ENCODE peak calls at places on chromosomes 6 and 20, in five cellular contexts. O, B, Q, A and D are unnamed samples.

GRCh38 chr20:50144362-50144761 is 9.2 kb downstream of the PEDS1 start:
- DNase-seq in B (peak), A (peak), O (no peak), Q (no peak), D (peak)

GRCh38 chr6:36979343-36979742 is 6.7 kb downstream of the MTCH1 start:
- DNase-seq in O (no peak), Q (no peak), A (peak), B (no peak), D (no peak)

GRCh38 chr20:13995086-13995665 is at the start of gene MACROD2:
- DNase-seq in O (no peak), B (peak), Q (peak), A (peak), D (peak)

GRCh38 chr6:149856256-149856994 is 7.7 kb downstream of the LRP11 start:
- DNase-seq in O (no peak), Q (no peak), B (no peak), A (no peak), D (no peak)

GRCh38 chr20:4297141-4297826 is 281.9 kb upstream of the RNF24 start:
- DNase-seq in B (no peak), Q (no peak), A (peak), O (no peak), D (no peak)

GRCh38 chr6:55916188-55916587 is 40.8 kb upstream of the BMP5 start:
- DNase-seq in Q (no peak), A (peak), B (no peak), O (no peak), D (no peak)

GRCh38 chr20:16387661-16388060 is 185.6 kb downstream of the KIF16B start:
- DNase-seq in A (no peak), Q (no peak), B (no peak), O (no peak), D (no peak)

GRCh38 chr6:44925100-44925739 is 402.9 kb upstream of the RUNX2 start:
- DNase-seq in B (no peak), A (no peak), O (peak), Q (no peak), D (no peak)

GRCh38 chr6:170555305-170555704 is 1.1 kb downstream of the TBP start:
- DNase-seq in B (no peak), Q (no peak), O (no peak), A (no peak), D (no peak)

GRCh38 chr6:145733770-145734169 is 1.6 kb downstream of the EPM2A start:
- DNase-seq in O (no peak), Q (no peak), B (no peak), A (no peak), D (peak)

GRCh38 chr20:16415079-16415478 is 158.2 kb downstream of the KIF16B start:
- DNase-seq in O (no peak), Q (no peak), A (peak), B (no peak), D (no peak)

GRCh38 chr20:34562643-34563042 is 4.1 kb downstream of the MAP1LC3A start:
- DNase-seq in A (peak), B (no peak), Q (no peak), O (no peak), D (no peak)

GRCh38 chr20:23684261-23684660 is 4.6 kb downstream of the CST4 start:
- DNase-seq in O (no peak), B (no peak), A (no peak), Q (no peak), D (no peak)

GRCh38 chr20:23393999-23394775 is 27.1 kb downstream of the NAPB start:
- DNase-seq in B (no peak), Q (no peak), A (no peak), O (no peak), D (no peak)

GRCh38 chr6:151381722-151382121 is 9.6 kb downstream of the ZBTB2 start:
- DNase-seq in O (no peak), B (no peak), A (no peak), Q (no peak), D (no peak)

GRCh38 chr6:131519670-131520436 is 53.2 kb upstream of the ARG1 start:
- DNase-seq in B (peak), Q (peak), O (peak), A (peak), D (peak)
- TF ChIP-seq CTCF in B (peak), Q (peak), O (peak), A (peak), D (peak)

DNA sequence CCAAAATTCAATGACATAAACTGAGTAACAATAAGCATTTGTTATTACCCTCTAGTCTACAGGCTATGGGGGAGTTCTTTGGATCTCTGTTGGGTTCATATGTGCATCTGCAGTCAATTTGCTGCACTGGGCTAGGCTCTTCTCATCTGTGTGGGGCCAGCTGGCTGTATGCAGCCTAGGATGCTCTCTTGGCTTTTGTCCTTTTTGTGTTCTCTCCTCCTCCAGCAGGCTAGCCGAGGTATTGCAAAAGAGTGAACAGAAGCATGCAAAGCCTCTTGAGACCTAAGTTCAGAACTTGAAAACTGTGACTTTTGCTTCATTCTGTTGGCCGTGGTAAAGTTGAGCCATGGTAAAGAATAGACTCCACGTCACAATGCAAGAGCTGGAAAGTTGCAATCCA is 62.8 kb upstream of the FOXO3 start:
- DNase-seq in Q (peak), B (peak), A (peak), O (peak), D (peak)
- TF ChIP-seq CTCF in Q (peak), B (no peak), A (peak), O (peak), D (peak)

GRCh38 chr20:47306755-47307370 is 49.6 kb downstream of the ZMYND8 start:
- DNase-seq in B (no peak), Q (no peak), A (no peak), O (no peak), D (peak)

GRCh38 chr20:47306095-47306494 is 50.4 kb downstream of the ZMYND8 start:
- DNase-seq in A (no peak), O (no peak), B (no peak), Q (no peak), D (no peak)

GRCh38 chr20:47305667-47306066 is 50.8 kb downstream of the ZMYND8 start:
- DNase-seq in A (peak), O (no peak), B (no peak), Q (no peak), D (peak)

GRCh38 chr20:47304287-47304686 is 52.2 kb downstream of the ZMYND8 start:
- DNase-seq in O (no peak), Q (no peak), A (peak), B (no peak), D (no peak)

DNA sequence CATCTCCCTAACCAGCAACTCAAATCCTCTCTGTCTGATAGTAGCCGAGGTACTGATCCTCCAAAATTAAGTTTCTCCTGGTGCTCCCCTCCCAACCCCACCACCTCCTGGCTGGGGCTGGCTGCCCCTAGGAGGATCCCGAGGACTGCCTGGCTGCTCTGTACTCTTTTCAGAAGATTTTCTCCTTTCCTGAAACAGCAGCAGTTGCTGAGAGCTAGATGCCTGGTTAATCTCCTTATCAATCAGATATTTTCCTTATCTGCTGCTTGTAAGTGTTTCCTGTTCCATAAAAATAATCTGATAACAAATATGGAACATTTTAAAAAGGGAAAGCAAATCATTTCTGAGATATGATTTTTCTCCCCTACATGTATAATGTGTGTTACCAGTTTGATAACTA is 52.8 kb downstream of the ZMYND8 start:
- DNase-seq in Q (no peak), A (no peak), O (no peak), B (no peak), D (no peak)
- TF ChIP-seq CTCF in Q (no peak), A (no peak), O (no peak), B (no peak), D (no peak)

DNA sequence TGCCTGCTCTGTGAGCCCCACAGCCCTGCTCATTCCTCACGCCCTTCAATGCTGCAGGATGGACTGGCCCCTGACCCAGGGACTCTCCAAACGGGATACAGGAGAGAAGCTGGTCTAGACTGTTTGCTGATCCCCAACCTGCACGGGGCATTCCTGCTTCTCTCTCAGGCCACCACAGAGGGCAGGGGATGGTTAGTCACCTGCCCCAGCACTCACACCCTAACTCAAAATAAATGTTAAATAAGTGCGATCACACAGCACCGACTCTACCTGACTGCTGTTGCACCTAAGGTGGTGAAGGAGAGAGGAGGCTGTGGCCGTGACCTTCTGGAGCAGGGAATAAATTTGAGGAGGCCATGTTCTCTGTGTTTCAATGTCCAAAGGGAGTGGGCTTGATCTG is 39.9 kb upstream of the TGM6 start:
- DNase-seq in A (no peak), Q (no peak), B (no peak), O (no peak), D (no peak)
- TF ChIP-seq CTCF in A (no peak), Q (no peak), B (no peak), O (no peak), D (no peak)

DNA sequence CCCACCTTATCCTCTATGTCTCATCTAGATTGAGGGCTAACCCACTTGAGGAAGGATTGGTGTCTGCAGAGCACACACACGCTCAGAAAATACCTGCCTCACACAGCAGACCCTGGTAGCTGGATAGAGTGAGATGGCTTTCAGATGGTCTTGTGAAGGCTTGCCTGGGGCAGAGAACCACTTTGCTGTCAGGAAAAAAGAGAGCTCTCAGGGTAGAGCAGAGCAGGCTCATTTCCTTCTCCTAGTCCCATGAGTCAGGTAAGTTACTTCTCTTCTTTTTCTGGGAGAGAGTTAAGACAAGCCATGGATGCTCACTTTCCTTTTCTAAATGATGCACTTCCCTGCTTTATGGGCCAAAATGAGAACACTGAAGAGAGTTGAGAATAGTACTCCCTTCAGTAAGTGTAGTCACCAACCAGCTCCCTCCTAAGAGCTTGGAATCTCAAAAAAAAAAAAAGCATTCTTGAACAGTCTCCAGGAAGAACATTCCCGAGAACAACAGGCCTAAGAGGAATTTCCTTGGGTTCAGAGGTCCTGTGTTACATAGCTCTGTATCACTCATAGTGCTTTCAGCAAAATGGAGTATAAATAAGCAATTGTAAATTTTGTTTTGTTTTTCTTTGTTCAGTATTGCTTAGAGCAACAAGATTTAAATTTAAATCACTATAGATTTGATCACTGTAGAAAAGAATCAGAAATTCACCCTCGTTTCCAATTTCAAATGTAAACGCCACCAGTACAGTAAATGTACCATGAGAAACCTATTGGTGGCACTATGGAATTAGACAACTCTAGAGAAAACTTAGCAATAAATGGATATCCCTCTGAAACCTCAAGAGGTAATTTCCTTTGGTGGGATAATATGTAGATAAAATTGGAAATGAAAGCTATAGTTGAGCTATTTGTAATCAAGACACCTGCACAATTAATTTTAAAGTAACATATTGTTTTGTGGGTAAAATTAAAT is 530.3 kb downstream of the RFPL4B start:
- DNase-seq in Q (no peak), A (peak), B (peak), O (no peak), D (peak)
- TF ChIP-seq CTCF in Q (no peak), A (no peak), B (no peak), O (no peak), D (no peak)

DNA sequence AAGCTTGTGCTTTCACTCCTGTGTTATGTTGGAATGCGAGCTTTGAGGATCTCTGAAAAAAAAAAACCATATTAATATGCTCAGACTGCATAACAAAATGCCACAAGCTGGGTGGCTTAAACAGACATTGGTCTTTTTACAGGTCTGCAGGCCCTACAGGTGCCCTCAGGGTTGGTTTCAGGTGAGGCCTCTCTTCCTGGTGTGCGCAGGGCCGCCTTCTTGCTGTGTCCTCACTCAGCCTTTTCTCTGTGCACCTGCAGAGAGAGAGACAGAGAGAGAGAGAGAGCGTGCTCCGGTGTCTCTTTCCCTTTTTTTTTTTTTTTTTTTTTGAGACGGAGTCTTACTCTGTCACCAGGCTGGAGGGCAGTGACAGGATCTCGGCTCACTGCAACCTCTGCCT is 114.1 kb upstream of the SNX9 start:
- DNase-seq in B (no peak), A (no peak), Q (no peak), O (no peak), D (no peak)
- TF ChIP-seq CTCF in B (no peak), A (no peak), Q (no peak), O (no peak), D (no peak)

GRCh38 chr6:15444881-15445280 is 199.0 kb downstream of the JARID2 start:
- DNase-seq in Q (peak), A (peak), B (no peak), O (no peak), D (no peak)
- TF ChIP-seq CTCF in Q (no peak), A (no peak), B (no peak), O (peak), D (no peak)

DNA sequence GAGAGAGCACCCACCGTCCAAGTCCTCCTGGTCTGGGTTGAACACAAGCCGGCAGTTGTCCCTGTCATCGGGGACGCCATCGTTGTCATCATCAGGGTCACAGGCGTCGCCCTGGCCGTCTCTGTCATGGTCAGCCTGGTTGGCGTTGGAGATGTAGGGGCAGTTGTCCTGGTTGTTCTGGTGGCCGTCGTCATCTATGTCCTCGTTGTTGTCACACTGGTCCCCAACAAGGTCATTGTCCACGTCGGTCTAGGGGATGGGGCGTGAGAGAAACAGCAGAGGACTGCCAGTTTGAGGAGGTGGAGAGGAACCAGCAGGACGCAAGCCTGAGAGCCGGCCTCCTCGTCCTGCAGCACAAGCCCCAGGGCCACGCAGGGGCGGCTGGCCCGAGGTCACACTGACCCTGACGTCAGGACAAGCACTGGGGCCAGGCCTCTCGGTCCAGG is 28.5 kb downstream of the THBS2 start:
- DNase-seq in A (no peak), O (no peak), B (no peak), Q (no peak), D (no peak)
- TF ChIP-seq CTCF in A (no peak), O (no peak), B (no peak), Q (no peak), D (no peak)